ENCODE peak calls at places on chromosomes 1 and 21, in five cellular contexts. J is T-helper 1 cell; E is NCI-H82; T is stimulated activated CD4-positive, alpha-beta T cell treated with anti-CD3 and anti-CD28 coated beads, Interleukin-15, amount 100 ng/mL, for 1 hour; L is CD8-positive, alpha-beta T cell. W is an unnamed sample.

GRCh38 chr1:70495370-70495769 is 84.3 kb downstream of the CTH start:
- DNase-seq in J (no peak), E (no peak), T (no peak), L (no peak), W (no peak)

GRCh38 chr1:119679223-119679622 is 31.2 kb upstream of the ZNF697 start:
- DNase-seq in J (no peak), E (no peak), T (no peak), L (no peak), W (no peak)

GRCh38 chr1:85585845-85586244 is 5.3 kb downstream of the CCN1 start:
- DNase-seq in J (no peak), E (no peak), T (no peak), L (no peak), W (no peak)

GRCh38 chr1:90957497-90957896 is 64.3 kb downstream of the ZNF644 start:
- DNase-seq in J (no peak), E (no peak), T (no peak), L (no peak), W (no peak)

GRCh38 chr1:32240140-32240951 is 6.7 kb upstream of the FAM167B start:
- DNase-seq in J (peak), E (peak), T (peak), L (peak), W (peak)

GRCh38 chr1:207847116-207847515 is 63.8 kb downstream of the CD34 start:
- DNase-seq in J (no peak), E (no peak), T (no peak), L (no peak), W (no peak)

GRCh38 chr1:52967666-52968065 is 40.6 kb downstream of the SCP2 start:
- DNase-seq in J (no peak), E (no peak), T (no peak), L (no peak), W (no peak)

GRCh38 chr1:109516872-109517271 is 7.3 kb upstream of the AMIGO1 start:
- DNase-seq in J (no peak), E (no peak), T (no peak), L (no peak), W (no peak)

GRCh38 chr1:211257831-211258225 is 1.3 kb upstream of the RCOR3 start:
- DNase-seq in J (no peak), E (no peak), T (no peak), L (no peak), W (no peak)

GRCh38 chr1:41590331-41590730 is 105.8 kb upstream of the EDN2 start:
- DNase-seq in J (no peak), E (no peak), T (no peak), L (no peak), W (no peak)

GRCh38 chr1:53454019-53454418 is 5.2 kb upstream of the DMRTB1 start:
- DNase-seq in J (no peak), E (no peak), T (no peak), L (no peak), W (no peak)

GRCh38 chr1:115113781-115114180 is 24.5 kb upstream of the TSPAN2 start:
- DNase-seq in J (no peak), E (no peak), T (no peak), L (no peak), W (no peak)

GRCh38 chr1:68497358-68497698 is 446 bp upstream of the DEPDC1 start:
- DNase-seq in J (no peak), E (no peak), T (no peak), L (no peak), W (no peak)

GRCh38 chr21:38242036-38242435 is 14.8 kb upstream of the KCNJ15 start:
- DNase-seq in J (no peak), E (no peak), T (no peak), L (no peak), W (no peak)

GRCh38 chr1:153535664-153536585 is at the start of gene S100A6:
- DNase-seq in J (peak), E (no peak), T (peak), L (peak), W (peak)

GRCh38 chr1:37890378-37891014 is 31.1 kb upstream of the MTF1 start:
- DNase-seq in J (no peak), E (peak), T (no peak), L (no peak), W (no peak)

GRCh38 chr21:35563885-35564451 is 496.4 kb downstream of the SETD4 start:
- DNase-seq in J (no peak), E (no peak), T (no peak), L (no peak), W (no peak)

GRCh38 chr1:228814091-228814610 is 78.9 kb downstream of the RHOU start:
- DNase-seq in J (no peak), E (no peak), T (no peak), L (no peak), W (no peak)

GRCh38 chr1:94924967-94925366 is 1.9 kb downstream of the CNN3 start:
- DNase-seq in J (no peak), E (no peak), T (no peak), L (no peak), W (no peak)

GRCh38 chr1:31683997-31684396 is 19.8 kb downstream of the COL16A1 start:
- DNase-seq in J (no peak), E (peak), T (no peak), L (no peak), W (no peak)

GRCh38 chr1:182149411-182149965 is 88.0 kb upstream of the ZNF648 start:
- DNase-seq in J (no peak), E (no peak), T (no peak), L (no peak), W (no peak)

GRCh38 chr1:80731241-80731894 is 1069.4 kb upstream of the ADGRL2 start:
- DNase-seq in J (no peak), E (no peak), T (no peak), L (no peak), W (no peak)

GRCh38 chr1:112712701-112713128 is 2.4 kb downstream of the PPM1J start:
- DNase-seq in J (no peak), E (peak), T (no peak), L (no peak), W (no peak)

GRCh38 chr1:162145280-162145965 is 75.9 kb downstream of the NOS1AP start:
- DNase-seq in J (no peak), E (peak), T (no peak), L (no peak), W (no peak)

GRCh38 chr21:42198949-42199348 is 20.0 kb upstream of the ABCG1 start:
- DNase-seq in J (no peak), E (peak), T (no peak), L (no peak), W (no peak)

GRCh38 chr1:201786824-201787223 is 42.1 kb upstream of the IPO9 start:
- DNase-seq in J (no peak), E (no peak), T (no peak), L (no peak), W (no peak)

GRCh38 chr21:45080639-45081414 is 6.4 kb downstream of the ADARB1 start:
- DNase-seq in J (peak), E (no peak), T (no peak), L (peak), W (no peak)

GRCh38 chr1:175166746-175167145 is 25.8 kb downstream of the KIAA0040 start:
- DNase-seq in J (no peak), E (no peak), T (no peak), L (no peak), W (no peak)

GRCh38 chr1:8962812-8963669 is 17.4 kb downstream of the CA6 start:
- DNase-seq in J (peak), E (peak), T (no peak), L (peak), W (peak)

GRCh38 chr1:214317734-214318133 is 36.8 kb downstream of the SMYD2 start:
- DNase-seq in J (no peak), E (no peak), T (no peak), L (no peak), W (no peak)

GRCh38 chr1:171844381-171844780 is 3.1 kb downstream of the DNM3 start:
- DNase-seq in J (no peak), E (no peak), T (no peak), L (no peak), W (no peak)

GRCh38 chr1:15432327-15432726 is 5.9 kb upstream of the CTRC start:
- DNase-seq in J (no peak), E (peak), T (no peak), L (no peak), W (no peak)

GRCh38 chr1:70911861-70912260 is 135.8 kb downstream of the PTGER3 start:
- DNase-seq in J (no peak), E (no peak), T (no peak), L (no peak), W (no peak)

GRCh38 chr1:241130881-241131280 is 226.1 kb downstream of the RGS7 start:
- DNase-seq in J (no peak), E (no peak), T (no peak), L (no peak), W (no peak)

GRCh38 chr1:166166701-166167394 is at the start of gene FAM78B:
- DNase-seq in J (peak), E (peak), T (no peak), L (peak), W (peak)

GRCh38 chr21:45514311-45515021 is 27.8 kb downstream of the SLC19A1 start:
- DNase-seq in J (no peak), E (no peak), T (no peak), L (no peak), W (no peak)